ENCODE peak calls at places on chromosomes 12 and 14, in four cellular contexts. Y, F, P and C are unnamed samples.

GRCh38 chr12:50258167-50258551 is 25.2 kb downstream of the LIMA1 start:
- DNase-seq in Y (no peak), F (no peak), P (no peak), C (no peak)

GRCh38 chr12:4227046-4227445 is 46.5 kb upstream of the CCND2 start:
- DNase-seq in F (no peak), P (no peak), Y (no peak), C (no peak)

GRCh38 chr14:76775159-76775694 is 14.0 kb downstream of the VASH1 start:
- DNase-seq in F (peak), Y (no peak), P (no peak), C (no peak)

GRCh38 chr14:65533736-65534404 is 121.3 kb downstream of the FUT8 start:
- DNase-seq in F (no peak), P (no peak), Y (no peak), C (no peak)

GRCh38 chr14:50311337-50311973 is 574 bp downstream of the L2HGDH start:
- DNase-seq in P (no peak), Y (no peak), F (no peak), C (no peak)

GRCh38 chr12:77893918-77894317 is 63.2 kb downstream of the NAV3 start:
- DNase-seq in Y (no peak), F (no peak), P (no peak), C (no peak)

GRCh38 chr12:89192419-89192818 is 159.9 kb downstream of the DUSP6 start:
- DNase-seq in P (no peak), Y (no peak), F (no peak), C (no peak)

GRCh38 chr12:130337476-130338303 is at the start of gene PIWIL1:
- DNase-seq in F (no peak), P (no peak), Y (no peak), C (no peak)

GRCh38 chr14:101191882-101192660 is 288.5 kb upstream of the RTL1 start:
- DNase-seq in F (no peak), P (no peak), Y (no peak), C (no peak)

GRCh38 chr12:52201520-52201839 is 9.7 kb upstream of the KRT80 start:
- DNase-seq in F (no peak), P (peak), Y (no peak), C (no peak)

GRCh38 chr14:58947156-58947555 is 241.3 kb upstream of the DAAM1 start:
- DNase-seq in P (no peak), Y (no peak), F (no peak), C (no peak)

GRCh38 chr12:9870311-9870866 is 1.2 kb upstream of the CLEC2B start:
- DNase-seq in P (no peak), Y (no peak), F (no peak), C (no peak)

GRCh38 chr12:7091660-7092228 is 501 bp downstream of the C1R start:
- DNase-seq in P (peak), F (no peak), Y (no peak), C (no peak)

GRCh38 chr12:100346660-100347059 is 10.2 kb upstream of the SLC17A8 start:
- DNase-seq in Y (no peak), F (no peak), P (no peak), C (no peak)

GRCh38 chr14:101360045-101360931 is 201.0 kb upstream of the DIO3 start:
- DNase-seq in P (no peak), Y (no peak), F (no peak), C (no peak)

GRCh38 chr12:74317078-74317581 is 220.5 kb upstream of the ATXN7L3B start:
- DNase-seq in Y (no peak), P (no peak), F (no peak), C (no peak)

GRCh38 chr14:99260652-99261551 is 11.1 kb downstream of the BCL11B start:
- DNase-seq in Y (peak), P (no peak), F (no peak), C (no peak)

GRCh38 chr12:12249216-12250050 is 17.4 kb downstream of the LRP6 start:
- DNase-seq in F (no peak), P (no peak), Y (no peak), C (no peak)

GRCh38 chr12:122614839-122615238 is 87.8 kb downstream of the KNTC1 start:
- DNase-seq in F (no peak), P (no peak), Y (no peak), C (no peak)

GRCh38 chr12:70661762-70662161 is 24.5 kb upstream of the PTPRB start:
- DNase-seq in F (no peak), P (no peak), Y (no peak), C (no peak)
- H3K27ac ChIP-seq in F (no peak), P (peak), Y (no peak), C (no peak)

GRCh38 chr12:114682920-114683708 is 861 bp downstream of the TBX3 start:
- DNase-seq in F (no peak), Y (no peak), P (no peak), C (no peak)
- H3K27ac ChIP-seq in F (peak), Y (no peak), P (peak), C (peak)

GRCh38 chr14:103518416-103519042 is 4.1 kb downstream of the CKB start:
- DNase-seq in Y (peak), F (peak), P (peak), C (peak)
- H3K27ac ChIP-seq in Y (peak), F (peak), P (peak), C (peak)

GRCh38 chr12:96192926-96193573 is 1.1 kb upstream of the ELK3 start:
- DNase-seq in F (no peak), Y (no peak), P (no peak), C (no peak)
- H3K27ac ChIP-seq in F (peak), Y (no peak), P (peak), C (no peak)

GRCh38 chr12:110780448-110780847 is 37.8 kb upstream of the PPP1CC start:
- DNase-seq in P (no peak), Y (no peak), F (no peak), C (no peak)

GRCh38 chr12:110785240-110785639 is 42.5 kb upstream of the PPP1CC start:
- DNase-seq in Y (no peak), F (no peak), P (no peak), C (no peak)

GRCh38 chr12:110782068-110782467 is 39.4 kb upstream of the PPP1CC start:
- DNase-seq in P (no peak), Y (no peak), F (no peak), C (no peak)

GRCh38 chr12:110786012-110786411 is 43.3 kb upstream of the PPP1CC start:
- DNase-seq in F (no peak), Y (no peak), P (no peak), C (no peak)

DNA sequence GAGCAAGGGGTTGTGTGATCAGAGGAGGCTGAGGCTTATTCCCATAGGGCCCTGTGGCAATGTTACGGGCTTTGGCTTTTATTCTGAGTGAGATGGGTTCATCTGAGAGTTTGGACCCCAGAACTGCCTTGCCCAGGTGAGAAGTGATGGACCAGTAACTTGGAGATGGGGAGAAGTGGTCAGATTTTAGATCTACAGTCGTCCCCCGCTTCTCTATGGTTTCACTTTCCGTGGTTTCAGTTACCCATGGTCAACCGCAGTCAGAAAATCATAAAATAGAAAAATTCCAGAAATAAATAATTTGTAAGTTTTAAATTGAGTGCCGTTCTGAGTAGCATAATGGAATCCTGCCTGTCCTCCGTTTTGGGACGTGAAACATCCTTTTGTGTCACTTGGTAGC is 40.2 kb upstream of the PPP1CC start:
- DNase-seq in P (no peak), F (no peak), Y (no peak), C (no peak)
- H3K27ac ChIP-seq in P (no peak), F (no peak), Y (no peak), C (no peak)